ENCODE peak calls at places on chromosome 3, in four cellular contexts. Q, I, L and W are unnamed samples.

GRCh38 chr3:10353661-10354372 is 32.9 kb upstream of the SEC13 start:
- DNase-seq in I (no peak), L (no peak), Q (no peak), W (no peak)

GRCh38 chr3:176428552-176428951 is 768.7 kb downstream of the TBL1XR1 start:
- DNase-seq in L (no peak), Q (no peak), I (peak; percentile 10), W (no peak)

GRCh38 chr3:196232154-196232881 is 16.0 kb downstream of the SLC51A start:
- DNase-seq in L (no peak), Q (no peak), I (no peak), W (no peak)

GRCh38 chr3:7518471-7518870 is 657.6 kb downstream of the GRM7 start:
- DNase-seq in L (no peak), I (no peak), Q (no peak), W (no peak)

GRCh38 chr3:44712455-44713075 is at the start of gene ZNF502:
- DNase-seq in I (peak; percentile 82), L (peak; percentile 14), Q (peak; percentile 97), W (peak; percentile 83)

GRCh38 chr3:195907730-195908438 is 467 bp downstream of the TNK2 start:
- DNase-seq in L (no peak), I (no peak), Q (peak; percentile 79), W (peak; percentile 65)

GRCh38 chr3:197428117-197428761 is 127.5 kb downstream of the BDH1 start:
- DNase-seq in I (peak; percentile 47), Q (peak; percentile 75), L (peak; percentile 88), W (peak; percentile 80)

GRCh38 chr3:169965562-169965961 is 1.0 kb upstream of the SEC62 start:
- DNase-seq in L (no peak), I (no peak), Q (no peak), W (no peak)

GRCh38 chr3:82133070-82133606 is 371.7 kb upstream of the GBE1 start:
- DNase-seq in I (peak; percentile 68), Q (peak; percentile 83), L (peak; percentile 4), W (peak; percentile 52)

GRCh38 chr3:56783644-56784451 is 17.9 kb downstream of the ARHGEF3 start:
- DNase-seq in Q (no peak), L (peak; percentile 40), I (no peak), W (peak; percentile 68)
- H3K27ac ChIP-seq in Q (no peak overlapping the region), L (no peak overlapping the region), I (no peak overlapping the region), W (peak overlapping the region; percentile 81)

GRCh38 chr3:128494152-128494650 is 1.2 kb upstream of the GATA2 start:
- DNase-seq in I (peak; percentile 1), L (no peak), Q (no peak), W (no peak)
- H3K4me1 ChIP-seq in I (peaks cover 32% of the 10 kb centered on the region), L (peaks cover 16% of the 10 kb centered on the region), Q (no peaks in the 10 kb centered on the region), W (peaks cover 3% of the 10 kb centered on the region)

DNA sequence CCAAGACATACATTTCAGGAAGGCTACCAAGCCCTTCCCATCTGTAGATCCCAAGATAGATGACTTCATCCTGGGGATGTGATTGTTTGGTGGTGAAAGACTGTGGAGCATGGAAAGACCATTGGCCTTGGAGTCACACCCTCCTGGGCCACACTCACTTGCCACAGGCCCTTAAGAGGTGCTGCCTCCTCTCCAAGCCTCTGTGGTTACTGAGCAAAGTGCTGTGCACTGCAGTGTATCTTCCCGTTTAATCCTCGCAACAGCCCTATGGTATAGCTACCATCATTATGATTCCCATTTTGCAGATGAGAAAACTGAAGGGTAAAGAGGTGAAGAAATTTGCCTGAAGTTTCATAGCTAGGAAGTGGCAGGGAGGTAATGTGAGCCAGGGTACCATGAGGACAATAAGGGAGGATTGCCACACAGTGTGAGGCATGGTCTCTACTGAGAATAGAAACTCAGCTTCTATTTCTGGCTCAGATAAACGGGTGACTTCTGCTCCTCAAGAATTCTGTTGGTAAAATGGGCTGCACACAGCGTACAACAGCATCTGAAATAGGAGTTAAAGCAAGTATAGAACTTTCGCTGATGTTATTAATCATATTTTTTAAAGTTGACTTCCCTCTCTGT is 23.9 kb upstream of the RHO start:
- DNase-seq in L (no peak), Q (no peak), I (no peak), W (no peak)
- H3K27ac ChIP-seq in L (no peak overlapping the region), Q (no peak overlapping the region), I (no peak overlapping the region), W (no peak overlapping the region)

GRCh38 chr3:53247619-53248018 is 8.2 kb downstream of the TKT start:
- DNase-seq in I (no peak), L (no peak), Q (no peak), W (no peak)
- H3K4me1 ChIP-seq in I (peaks cover 26% of the 10 kb centered on the region), L (peaks cover 30% of the 10 kb centered on the region), Q (no peaks in the 10 kb centered on the region), W (peaks cover 13% of the 10 kb centered on the region)